ENCODE peak calls at places on chromosomes 13 and 19, in eight cellular contexts. C, X, E, W, B, Z, A and J are unnamed samples.
A peak's percentile ranks its signal among the peaks of the same experiment; 100 is the strongest.

GRCh38 chr19:6693056-6693471 is 23.1 kb upstream of the TNFSF14 start:
- DNase-seq in Z (no peak), E (no peak), B (peak; percentile 76), A (no peak), C (no peak), W (no peak), X (no peak), J (no peak)

GRCh38 chr19:2962018-2962670 is 15.2 kb upstream of the TLE6 start:
- DNase-seq in C (peak; percentile 89), Z (peak; percentile 56), A (peak; percentile 82), E (peak; percentile 65), W (no peak), X (peak; percentile 74), B (peak; percentile 83), J (peak; percentile 33)

GRCh38 chr13:110334256-110334655 is 27.2 kb downstream of the COL4A2 start:
- DNase-seq in Z (no peak), C (no peak), X (peak; percentile 60), W (no peak), B (no peak), A (no peak), E (no peak), J (no peak)

GRCh38 chr19:54418030-54418929 is 3.0 kb downstream of the TTYH1 start:
- DNase-seq in A (peak; percentile 61), B (peak; percentile 68), Z (peak; percentile 12), W (no peak), E (no peak), X (peak; percentile 68), C (no peak), J (no peak)

GRCh38 chr13:106917673-106918652 is 350.0 kb upstream of the ARGLU1 start:
- DNase-seq in B (peak; percentile 94), A (peak; percentile 80), X (peak; percentile 76), C (peak; percentile 86), Z (peak; percentile 62), W (peak; percentile 65), E (peak; percentile 77), J (peak; percentile 37)

GRCh38 chr13:93249259-93249917 is 22.8 kb downstream of the GPC6 start:
- DNase-seq in Z (peak; percentile 83), A (peak; percentile 93), E (no peak), C (peak; percentile 91), X (peak; percentile 92), B (no peak), W (no peak), J (no peak)

GRCh38 chr19:23440791-23441190 is 45.5 kb upstream of the ZNF91 start:
- DNase-seq in A (no peak), Z (no peak), W (no peak), C (no peak), B (peak; percentile 82), X (no peak), E (no peak), J (no peak)

GRCh38 chr13:74886496-74886895 is 595.5 kb downstream of the TBC1D4 start:
- DNase-seq in A (peak; percentile 34), B (no peak), E (no peak), X (no peak), Z (peak; percentile 35), C (peak; percentile 71), W (no peak), J (no peak)

GRCh38 chr13:34863360-34864135 is 78.5 kb upstream of the NBEA start:
- DNase-seq in C (peak; percentile 74), A (peak; percentile 72), W (no peak), B (no peak), X (peak; percentile 82), Z (peak; percentile 85), E (no peak), J (no peak)

GRCh38 chr19:7989071-7989575 is 16.3 kb downstream of the ELAVL1 start:
- DNase-seq in C (no peak), W (no peak), A (peak; percentile 23), B (peak; percentile 55), Z (no peak), X (no peak), E (no peak), J (no peak)

GRCh38 chr13:61884830-61885229 is 469.2 kb upstream of the PCDH20 start:
- DNase-seq in Z (no peak), W (no peak), B (no peak), X (no peak), E (no peak), C (no peak), A (no peak), J (no peak)

GRCh38 chr13:61874970-61875579 is 459.4 kb upstream of the PCDH20 start:
- DNase-seq in C (no peak), X (no peak), Z (no peak), W (no peak), E (no peak), A (no peak), B (no peak), J (no peak)

DNA sequence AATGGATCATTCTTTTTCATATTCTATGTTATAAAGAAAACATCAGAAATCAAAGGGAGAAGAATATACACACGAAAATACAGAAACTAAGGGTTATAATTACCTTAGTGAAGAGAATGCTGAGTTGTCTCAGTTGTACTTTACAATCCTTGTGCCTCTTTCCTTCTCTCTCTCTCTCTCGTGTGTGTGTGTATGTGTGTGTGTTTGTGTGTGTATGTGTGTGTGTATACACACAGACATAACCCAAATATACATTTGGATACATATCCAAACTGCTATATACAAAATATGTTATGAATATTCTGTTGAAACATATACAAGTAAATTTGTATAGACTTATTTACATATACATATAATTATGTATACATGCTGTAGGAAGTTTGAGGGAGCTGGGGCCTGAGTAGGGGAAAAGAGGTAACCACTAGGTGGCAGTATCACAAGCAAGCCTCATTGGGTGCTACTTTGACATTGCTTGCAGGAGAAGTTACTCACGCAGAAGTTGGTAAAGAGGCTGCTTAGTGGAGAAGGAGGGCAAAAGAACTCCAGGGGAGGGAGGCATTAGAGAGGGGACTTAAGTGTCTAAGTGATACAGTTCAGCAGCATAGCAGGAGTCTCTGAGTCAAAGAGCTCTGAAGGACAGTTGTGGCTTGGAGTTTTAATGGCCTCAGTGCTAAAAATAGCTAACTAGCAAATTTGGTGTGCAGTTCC is 465.1 kb upstream of the PCDH20 start:
- DNase-seq in Z (no peak), E (no peak), X (no peak), W (no peak), C (peak; percentile 34), B (peak; percentile 75), A (peak; percentile 41), J (no peak)
- TF ChIP-seq CTCF in Z (no peak), E (peak; percentile 12), X (peak; percentile 74), W (no peak), C (no peak), B (peak; percentile 90), A (peak; percentile 64), J (no peak)

GRCh38 chr19:45515081-45515624 is 7.9 kb downstream of the VASP start:
- DNase-seq in E (peak; percentile 65), Z (no peak), A (no peak), X (no peak), W (peak; percentile 37), C (no peak), B (no peak), J (no peak)

GRCh38 chr19:45512881-45513483 is 5.7 kb downstream of the VASP start:
- DNase-seq in X (no peak), W (no peak), B (no peak), A (no peak), C (no peak), Z (no peak), E (no peak), J (no peak)

GRCh38 chr19:45515807-45516401 is 8.6 kb downstream of the VASP start:
- DNase-seq in B (no peak), E (no peak), Z (no peak), A (no peak), W (no peak), X (no peak), C (no peak), J (no peak)

GRCh38 chr19:45517238-45517637 is 10.0 kb downstream of the VASP start:
- DNase-seq in W (no peak), X (no peak), C (no peak), B (no peak), Z (no peak), A (no peak), E (no peak), J (no peak)

GRCh38 chr19:45514376-45515051 is 7.2 kb downstream of the VASP start:
- DNase-seq in C (no peak), W (no peak), X (no peak), B (no peak), A (no peak), Z (no peak), E (no peak), J (no peak)
- H3K4me3 ChIP-seq in C (no peak overlapping the region), W (no peak overlapping the region), X (no peak overlapping the region), B (no peak overlapping the region), A (no peak overlapping the region), Z (no peak overlapping the region), E (peak overlapping the region; percentile 35), J (no peak overlapping the region)

GRCh38 chr19:33174186-33174585 is 19.9 kb upstream of the LRP3 start:
- DNase-seq in A (no peak), W (no peak), X (no peak), Z (no peak), C (no peak), B (no peak), E (no peak), J (no peak)

GRCh38 chr19:33177417-33177976 is 16.6 kb upstream of the LRP3 start:
- DNase-seq in E (no peak), B (peak; percentile 79), X (peak; percentile 53), A (no peak), Z (no peak), C (no peak), W (no peak), J (peak; percentile 81)

GRCh38 chr19:33176670-33177416 is 17.3 kb upstream of the LRP3 start:
- DNase-seq in B (peak; percentile 99), A (peak; percentile 99), W (peak; percentile 95), Z (peak; percentile 99), X (peak; percentile 99), C (peak; percentile 99), E (peak; percentile 97), J (peak; percentile 100)

GRCh38 chr19:33175156-33175782 is 18.9 kb upstream of the LRP3 start:
- DNase-seq in X (no peak), C (no peak), B (peak; percentile 46), A (no peak), Z (no peak), W (no peak), E (no peak), J (no peak)

GRCh38 chr19:33175886-33176669 is 18.1 kb upstream of the LRP3 start:
- DNase-seq in W (no peak), B (peak; percentile 48), C (peak; percentile 33), X (no peak), E (no peak), A (peak; percentile 43), Z (no peak), J (peak; percentile 51)
- TF ChIP-seq CTCF in W (no peak), B (no peak), C (no peak), X (no peak), E (no peak), A (no peak), Z (no peak), J (no peak)

DNA sequence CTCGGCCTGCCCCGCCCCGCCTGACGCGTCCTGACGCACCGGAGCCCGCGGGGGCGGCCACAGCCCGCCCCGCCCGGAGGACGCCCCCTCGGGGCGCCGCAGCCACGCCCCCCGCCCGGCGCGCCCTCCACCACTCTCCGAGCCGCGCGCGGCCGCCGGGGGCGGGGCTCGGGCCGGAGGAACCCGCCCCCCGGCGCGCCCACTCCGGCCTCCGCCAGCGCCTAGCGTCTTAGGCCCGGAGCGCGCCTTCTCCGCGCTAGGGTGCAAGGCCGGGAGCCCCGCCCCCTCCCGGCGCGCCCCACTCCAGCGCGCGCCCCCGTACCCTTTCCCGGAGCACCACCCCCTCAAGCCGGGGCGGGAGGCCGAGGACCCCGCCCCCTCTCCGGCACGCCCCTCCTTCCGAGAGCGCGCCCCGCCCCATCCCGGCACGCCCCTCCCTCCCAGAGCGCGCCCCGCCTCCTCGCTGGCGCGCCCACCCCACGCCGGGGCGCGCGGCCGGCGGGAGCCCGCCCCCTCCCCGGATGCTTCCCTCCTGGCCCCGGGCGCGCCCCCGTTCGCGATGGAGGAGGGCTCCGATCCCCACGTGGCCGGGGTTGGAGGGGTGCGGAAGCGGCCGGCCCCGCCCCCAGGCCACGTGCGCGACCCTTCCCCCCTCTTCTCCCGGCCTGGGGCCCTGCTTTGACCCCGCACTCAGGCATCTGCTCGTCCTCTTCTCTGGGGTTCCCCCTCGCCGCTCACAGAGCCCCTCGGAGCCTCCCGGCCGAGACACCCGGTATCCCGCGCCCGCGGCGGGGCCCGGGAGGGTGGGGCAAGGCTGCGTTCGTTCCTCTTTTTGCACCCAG is 480 bp upstream of the KLF16 start:
- DNase-seq in C (peak; percentile 92), Z (peak; percentile 94), W (peak; percentile 92), B (peak; percentile 97), X (peak; percentile 74), E (peak; percentile 90), A (peak; percentile 94), J (peak; percentile 80)
- H3K4me3 ChIP-seq in C (peak overlapping the region; percentile 62), Z (peak overlapping the region; percentile 71), W (peak overlapping the region; percentile 93), B (peak overlapping the region; percentile 81), X (peak overlapping the region; percentile 70), E (peak overlapping the region; percentile 87), A (peak overlapping the region; percentile 75), J (peak overlapping the region; percentile 96)